ENCODE peak calls at places on chromosomes 5 and 9, in six cellular contexts. U is effector CD4-positive, alpha-beta T cell; D is C1 segment of cervical spinal cord; J is activated T-cell treated with anti-CD3 and anti-CD28 coated beads for 1 hour; E is activated gamma-delta T cell treated with Interleukin-2 at 50 U/mL for 16 hours; G is central memory CD8-positive, alpha-beta T cell. R is an unnamed sample.

GRCh38 chr9:34072410-34072809 is 23.7 kb upstream of the UBAP2 start:
- DNase-seq in G (no peak), U (no peak), J (no peak), D (no peak), E (no peak), R (no peak)

GRCh38 chr9:90964101-90965020 is 162.7 kb downstream of the SYK start:
- DNase-seq in U (no peak), G (no peak), J (no peak), E (no peak), D (no peak), R (peak; percentile 70)

GRCh38 chr5:122972877-122973276 is 63.6 kb downstream of the PPIC start:
- DNase-seq in J (no peak), U (no peak), E (no peak), G (no peak), D (no peak), R (no peak)

GRCh38 chr9:33637881-33638280 is 113.8 kb downstream of the ANKRD18B start:
- DNase-seq in D (no peak), J (no peak), G (no peak), U (no peak), E (no peak), R (peak; percentile 47)

GRCh38 chr5:143001764-143002351 is 231.7 kb downstream of the ARHGAP26 start:
- DNase-seq in G (no peak), E (peak; percentile 21), D (no peak), U (no peak), J (no peak), R (no peak)

GRCh38 chr9:122056484-122056883 is 36.6 kb downstream of the TTLL11 start:
- DNase-seq in G (no peak), J (no peak), E (no peak), U (no peak), D (no peak), R (peak; percentile 66)

GRCh38 chr5:84383816-84384603 is 670 bp downstream of the EDIL3 start:
- DNase-seq in U (no peak), G (no peak), D (peak; percentile 10), J (no peak), E (no peak), R (peak; percentile 68)

GRCh38 chr9:5326893-5327548 is 12.7 kb downstream of the RLN1 start:
- DNase-seq in D (no peak), U (peak; percentile 30), G (peak; percentile 52), E (peak; percentile 61), J (peak; percentile 12), R (peak; percentile 45)

GRCh38 chr5:110054240-110054639 is 364.5 kb downstream of the MAN2A1 start:
- DNase-seq in D (no peak), E (peak; percentile 75), U (peak; percentile 66), G (peak; percentile 74), J (peak; percentile 46), R (no peak)

GRCh38 chr9:116234091-116234490 is 80.5 kb downstream of the PAPPA start:
- DNase-seq in D (no peak), E (no peak), U (no peak), G (no peak), J (no peak), R (no peak)

GRCh38 chr9:25891534-25891933 is 213.3 kb upstream of the TUSC1 start:
- DNase-seq in D (peak; percentile 6), J (no peak), E (no peak), G (no peak), U (no peak), R (no peak)

GRCh38 chr5:28027851-28028250 is 989.5 kb upstream of the CDH9 start:
- DNase-seq in D (no peak), J (no peak), U (no peak), G (no peak), E (no peak), R (no peak)

GRCh38 chr5:149130121-149130931 is 11.0 kb upstream of the ABLIM3 start:
- DNase-seq in D (no peak), E (no peak), J (no peak), G (no peak), U (no peak), R (no peak)

GRCh38 chr9:9961487-9961886 is 651.3 kb downstream of the PTPRD start:
- DNase-seq in U (no peak), J (no peak), D (no peak), G (no peak), E (no peak), R (no peak)

GRCh38 chr5:55303238-55303690 is 4.2 kb downstream of the DHX29 start:
- DNase-seq in D (no peak), J (no peak), U (no peak), E (no peak), G (no peak), R (no peak)

GRCh38 chr5:32274548-32275420 is 38.0 kb downstream of the MTMR12 start:
- DNase-seq in J (no peak), D (no peak), G (no peak), U (no peak), E (no peak), R (no peak)

GRCh38 chr9:134320916-134321570 is 5.2 kb upstream of the RXRA start:
- DNase-seq in G (no peak), D (no peak), J (no peak), U (no peak), E (no peak), R (peak; percentile 69)

GRCh38 chr5:67190856-67191255 is 5.7 kb downstream of the CD180 start:
- DNase-seq in G (no peak), D (no peak), J (no peak), E (no peak), U (no peak), R (no peak)

GRCh38 chr5:101482931-101483330 is 579.8 kb upstream of the ST8SIA4 start:
- DNase-seq in J (no peak), E (no peak), D (no peak), U (no peak), G (no peak), R (no peak)

GRCh38 chr5:76544268-76544926 is 78.8 kb downstream of the F2RL2 start:
- DNase-seq in J (peak; percentile 29), U (peak; percentile 49), D (no peak), E (peak; percentile 42), G (peak; percentile 42), R (peak; percentile 48)

GRCh38 chr5:150122158-150122510 is 33.5 kb downstream of the PDGFRB start:
- DNase-seq in U (no peak), J (no peak), E (no peak), D (no peak), G (no peak), R (peak; percentile 91)

GRCh38 chr5:124923131-124923530 is 176.7 kb upstream of the ZNF608 start:
- DNase-seq in G (no peak), D (no peak), U (no peak), J (no peak), E (no peak), R (no peak)

GRCh38 chr5:140182803-140183367 is 7.9 kb downstream of the CYSTM1 start:
- DNase-seq in J (no peak), E (no peak), U (no peak), D (no peak), G (no peak), R (no peak)

GRCh38 chr5:133319905-133320520 is 268.2 kb downstream of the HSPA4 start:
- DNase-seq in J (no peak), G (no peak), D (no peak), E (no peak), U (no peak), R (peak; percentile 77)

GRCh38 chr5:177973066-177973635 is 22.9 kb downstream of the PROP1 start:
- DNase-seq in U (no peak), D (no peak), E (no peak), G (no peak), J (no peak), R (peak; percentile 5)

R was measured in H7.